ENCODE peak calls at places on chromosomes 11 and 22, in nine cellular contexts. E is AG09319, W is hepatocyte, D is fibroblast of villous mesenchyme, L is HepG2, T is GM23338, R is A549, X is colonic mucosa, K is MM.1S. Q is an unnamed sample.
A peak's percentile ranks its signal among the peaks of the same experiment; 100 is the strongest.

GRCh38 chr11:8243458-8243857 is 20.2 kb downstream of the LMO1 start:
- DNase-seq in E (no peak), W (no peak), D (no peak), L (no peak), T (no peak), R (no peak), X (no peak), K (no peak), Q (no peak)

GRCh38 chr22:30584441-30584840 is 7.3 kb downstream of the PES1 start:
- DNase-seq in E (no peak), W (no peak), D (no peak), L (no peak), T (no peak), R (no peak), X (no peak), K (no peak), Q (no peak)

GRCh38 chr11:70364198-70364597 is 34.1 kb upstream of the CTTN start:
- DNase-seq in E (no peak), W (no peak), D (peak; percentile 48), L (no peak), T (no peak), R (no peak), X (no peak), K (no peak), Q (no peak)

GRCh38 chr11:60750911-60751310 is 5.8 kb upstream of the MS4A15 start:
- DNase-seq in E (no peak), W (no peak), D (no peak), L (no peak), T (no peak), R (no peak), X (no peak), K (no peak), Q (no peak)

GRCh38 chr22:35634981-35635540 is 13.2 kb upstream of the APOL6 start:
- DNase-seq in E (no peak), W (no peak), D (no peak), L (no peak), T (no peak), R (no peak), X (no peak), K (no peak), Q (peak; percentile 52)

GRCh38 chr11:16788141-16789060 is 50.0 kb downstream of the C11orf58 start:
- DNase-seq in E (peak; percentile 19), W (peak; percentile 82), D (peak; percentile 68), L (peak; percentile 49), T (peak; percentile 83), R (peak; percentile 70), X (peak; percentile 63), K (peak; percentile 46), Q (peak; percentile 76)

GRCh38 chr11:127680146-127680545 is 679.6 kb upstream of the KIRREL3 start:
- DNase-seq in E (no peak), W (peak; percentile 27), D (no peak), L (no peak), T (no peak), R (no peak), X (no peak), K (no peak), Q (no peak)

GRCh38 chr11:118928870-118929495 is 3.3 kb upstream of the BCL9L start:
- DNase-seq in E (no peak), W (peak; percentile 84), D (peak; percentile 65), L (peak; percentile 36), T (peak; percentile 80), R (peak; percentile 64), X (peak; percentile 65), K (peak; percentile 42), Q (no peak)

GRCh38 chr11:2747236-2748015 is 47.6 kb upstream of the KCNQ1OT1 start:
- DNase-seq in E (no peak), W (no peak), D (peak; percentile 45), L (no peak), T (no peak), R (no peak), X (no peak), K (no peak), Q (no peak)

GRCh38 chr11:105923814-105924213 is 98.2 kb downstream of the MSANTD4 start:
- DNase-seq in E (no peak), W (no peak), D (peak; percentile 28), L (no peak), T (no peak), R (no peak), X (no peak), K (no peak), Q (no peak)

DNA sequence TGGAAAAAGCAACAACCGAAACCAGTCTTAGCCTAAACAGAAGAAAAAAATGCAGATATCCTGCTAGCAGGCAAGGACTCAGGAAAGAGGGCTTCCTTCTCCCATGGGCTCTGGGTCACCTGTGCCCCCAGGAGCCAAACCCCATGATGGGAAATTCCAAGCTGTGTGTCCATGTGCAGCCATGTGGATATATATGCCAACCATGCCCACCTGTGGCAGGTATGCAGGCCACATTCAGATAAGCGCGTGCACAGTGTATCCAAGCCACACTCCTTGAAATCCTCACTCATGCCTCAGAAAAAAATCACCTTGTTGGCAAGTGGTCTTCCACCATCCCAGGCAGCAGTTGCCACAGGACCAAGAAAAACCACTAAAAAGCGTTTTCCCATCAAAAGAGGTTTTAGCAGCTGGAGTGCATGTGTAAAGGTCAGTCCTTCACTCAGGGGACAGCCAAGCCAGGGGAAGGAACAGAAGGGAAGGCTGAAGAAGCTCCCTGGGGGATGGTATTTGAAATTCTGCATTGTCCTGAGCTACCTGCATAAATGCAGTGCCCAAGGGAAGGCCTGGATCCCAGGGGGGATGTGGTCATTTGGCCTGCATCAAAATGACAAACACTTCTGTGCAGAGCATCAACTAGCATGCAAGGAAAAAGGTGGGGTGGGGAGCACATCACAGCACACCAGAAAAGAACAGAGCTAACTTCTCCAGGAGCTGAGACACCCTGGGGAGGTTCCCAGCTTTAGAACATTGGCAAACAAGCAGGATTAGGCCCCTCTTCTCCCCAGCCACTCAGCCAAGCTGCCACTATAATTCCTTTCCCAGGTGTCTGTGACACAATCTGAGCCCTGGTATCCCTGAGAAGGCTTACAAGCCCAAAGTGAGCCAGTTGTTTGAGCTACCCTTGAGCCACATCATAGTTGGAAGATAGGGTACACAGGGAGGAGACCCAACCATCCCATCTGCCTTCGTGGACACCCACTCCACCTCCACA is 76.2 kb downstream of the GALNT18 start:
- DNase-seq in E (no peak), W (no peak), D (no peak), L (no peak), T (peak; percentile 24), R (no peak), X (no peak), K (no peak), Q (no peak)
- TF ChIP-seq CTCF in E (no peak), W (no peak), D (no peak), L (no peak), T (no peak), R (no peak), X (no peak), K (no peak), Q (no peak)

GRCh38 chr11:9990221-9990973 is 303.6 kb downstream of the SBF2 start:
- DNase-seq in E (no peak), W (no peak), D (peak; percentile 71), L (peak; percentile 7), T (peak; percentile 12), R (peak; percentile 74), X (no peak), K (no peak), Q (no peak)
- TF ChIP-seq CTCF in E (peak; percentile 21), W (peak; percentile 13), D (peak; percentile 25), L (peak; percentile 43), T (peak; percentile 27), R (peak; percentile 32), X (no peak), K (no peak), Q (no peak)

DNA sequence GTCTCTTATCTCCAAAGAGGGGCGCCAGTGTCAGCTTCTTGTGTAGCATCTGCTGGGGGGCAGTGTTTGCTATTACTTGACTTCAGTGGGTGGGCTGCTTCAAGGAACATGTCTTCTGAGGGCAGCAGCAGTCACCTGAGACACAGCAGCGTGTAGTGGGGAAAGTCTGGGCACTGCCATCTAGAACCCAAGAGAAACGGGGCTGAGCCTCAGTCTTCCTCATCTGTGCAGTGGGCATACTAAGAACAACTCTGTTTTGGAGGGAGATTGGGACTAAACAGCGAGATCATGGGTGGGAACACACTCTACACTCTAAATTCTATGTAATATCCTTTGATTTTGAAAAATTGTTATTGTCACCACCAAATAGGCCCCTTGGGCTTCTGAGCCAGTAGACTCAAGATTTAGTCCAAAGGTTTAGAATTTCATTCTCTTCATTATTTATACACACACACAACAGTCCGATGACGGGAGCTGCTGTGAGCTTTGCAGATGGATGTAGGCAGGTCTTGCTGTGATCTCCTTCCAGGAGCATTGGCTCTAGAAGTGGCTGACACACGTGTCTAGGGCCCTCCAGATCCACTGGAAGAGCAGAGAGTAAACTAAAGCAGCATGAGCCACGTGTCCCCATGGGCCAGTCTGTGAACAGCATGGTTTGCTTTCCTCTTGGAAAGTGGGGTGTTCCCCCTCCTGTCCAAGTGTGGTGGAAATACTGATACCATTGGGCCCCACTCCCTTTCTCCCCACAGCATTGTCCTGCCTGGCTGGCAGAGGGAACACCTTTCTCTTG is 51.7 kb downstream of the TRAF6 start:
- DNase-seq in E (no peak), W (no peak), D (no peak), L (no peak), T (peak; percentile 18), R (no peak), X (no peak), K (no peak), Q (no peak)
- TF ChIP-seq CTCF in E (no peak), W (no peak), D (no peak), L (no peak), T (peak; percentile 22), R (no peak), X (no peak), K (no peak), Q (no peak)

GRCh38 chr22:17213976-17214375 is 5.3 kb downstream of the ADA2 start:
- DNase-seq in E (no peak), W (peak; percentile 50), D (no peak), L (peak; percentile 21), T (peak; percentile 79), R (peak; percentile 24), X (peak; percentile 56), K (peak; percentile 18), Q (peak; percentile 39)
- TF ChIP-seq CTCF in E (peak; percentile 27), W (peak; percentile 36), D (peak; percentile 17), L (peak; percentile 18), T (peak; percentile 67), R (no peak), X (peak; percentile 40), K (peak; percentile 23), Q (peak; percentile 62)

DNA sequence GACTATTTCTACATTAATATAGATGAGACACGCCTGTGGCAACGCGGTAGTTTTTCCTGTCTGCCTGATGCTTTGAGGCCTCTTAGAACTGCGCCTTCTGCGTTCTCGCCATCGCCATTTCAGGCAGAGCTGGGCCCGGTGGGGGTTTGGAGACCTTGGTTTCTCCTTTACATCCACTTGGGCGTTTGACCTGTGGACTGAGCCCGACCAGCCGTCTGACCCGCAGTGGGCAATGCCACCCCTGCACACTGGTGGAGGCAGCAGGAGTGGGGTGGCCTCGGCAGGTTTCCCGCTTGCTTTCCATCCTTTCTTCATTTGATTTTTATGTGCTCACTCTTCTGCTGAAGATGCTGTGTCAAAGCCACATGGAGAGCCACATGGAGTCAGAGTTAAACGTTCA is 130.4 kb downstream of the TBC1D22A start:
- DNase-seq in E (no peak), W (no peak), D (no peak), L (no peak), T (no peak), R (no peak), X (no peak), K (no peak), Q (no peak)
- TF ChIP-seq CTCF in E (no peak), W (no peak), D (no peak), L (no peak), T (no peak), R (no peak), X (no peak), K (no peak), Q (no peak)